ENCODE peak calls at places on chromosome 1, in five cellular contexts. U is breast epithelium, Q is tibial nerve, P is mammary epithelial cell, A is adipocyte. I is an unnamed sample. For H3K9me3, the result is how much of the 10 kb centered on the place peaks cover.

GRCh38 chr1:31811605-31812004 is 4.2 kb downstream of the SPOCD1 start:
- DNase-seq in U (no peak), Q (no peak), P (no peak), A (peak), I (no peak)

GRCh38 chr1:205042911-205043806 is at the start of gene CNTN2:
- DNase-seq in U (no peak), Q (no peak), P (no peak), A (peak), I (no peak)

GRCh38 chr1:100862591-100862990 is 32.1 kb downstream of the EXTL2 start:
- DNase-seq in U (no peak), Q (no peak), P (peak), A (peak), I (no peak)

GRCh38 chr1:168618351-168618750 is 41.9 kb downstream of the XCL1 start:
- DNase-seq in U (no peak), Q (no peak), P (no peak), A (no peak), I (no peak)

GRCh38 chr1:10815863-10816195 is 19.4 kb upstream of the CASZ1 start:
- DNase-seq in U (no peak), Q (no peak), P (no peak), A (no peak), I (no peak)

GRCh38 chr1:66384258-66384657 is 149.7 kb upstream of the SGIP1 start:
- DNase-seq in U (no peak), Q (no peak), P (no peak), A (no peak), I (no peak)

GRCh38 chr1:92087542-92087941 is 7.4 kb downstream of the BTBD8 start:
- DNase-seq in U (no peak), Q (no peak), P (no peak), A (peak), I (no peak)

GRCh38 chr1:157968503-157968902 is 24.9 kb upstream of the KIRREL1 start:
- DNase-seq in U (no peak), Q (no peak), P (peak), A (peak), I (no peak)

GRCh38 chr1:93516164-93516563 is 68.2 kb downstream of the FNBP1L start:
- DNase-seq in U (no peak), Q (no peak), P (peak), A (no peak), I (no peak)

GRCh38 chr1:41656088-41656487 is 171.6 kb upstream of the EDN2 start:
- DNase-seq in U (peak), Q (no peak), P (no peak), A (no peak), I (no peak)

GRCh38 chr1:184185346-184185745 is 133.8 kb downstream of the TSEN15 start:
- DNase-seq in U (no peak), Q (no peak), P (no peak), A (no peak), I (no peak)

GRCh38 chr1:165235158-165235776 is 121.2 kb downstream of the LMX1A start:
- DNase-seq in U (no peak), Q (no peak), P (no peak), A (no peak), I (no peak)

GRCh38 chr1:115807723-115808122 is 33.2 kb downstream of the NHLH2 start:
- DNase-seq in U (no peak), Q (no peak), P (peak), A (peak), I (no peak)

GRCh38 chr1:210217482-210217881 is 15.1 kb upstream of the SERTAD4 start:
- DNase-seq in U (no peak), Q (no peak), P (no peak), A (no peak), I (no peak)

GRCh38 chr1:220271706-220272046 is 577 bp downstream of the RAB3GAP2 start:
- DNase-seq in U (no peak), Q (no peak), P (no peak), A (peak), I (no peak)

GRCh38 chr1:240797050-240797449 is 185.1 kb upstream of the GREM2 start:
- DNase-seq in U (no peak), Q (no peak), P (no peak), A (no peak), I (no peak)

GRCh38 chr1:184755226-184756065 is 788 bp upstream of the EDEM3 start:
- DNase-seq in U (no peak), Q (no peak), P (no peak), A (no peak), I (peak)

GRCh38 chr1:1627842-1628655 is 3.9 kb upstream of the MMP23B start:
- DNase-seq in U (no peak), Q (no peak), P (no peak), A (no peak), I (no peak)

GRCh38 chr1:12544992-12545391 is 73.0 kb downstream of the DHRS3 start:
- DNase-seq in U (no peak), Q (no peak), P (no peak), A (no peak), I (no peak)

GRCh38 chr1:243713470-243714186 is 136.4 kb downstream of the AKT3 start:
- DNase-seq in U (no peak), Q (no peak), P (no peak), A (peak), I (no peak)

GRCh38 chr1:214471458-214471857 is 79.9 kb downstream of the PTPN14 start:
- DNase-seq in U (no peak), Q (no peak), P (peak), A (no peak), I (no peak)

GRCh38 chr1:51070640-51071039 is 31.4 kb upstream of the C1orf185 start:
- DNase-seq in U (no peak), Q (no peak), P (peak), A (peak), I (no peak)

GRCh38 chr1:41758904-41759548 is 159.7 kb downstream of the HIVEP3 start:
- DNase-seq in U (no peak), Q (no peak), P (peak), A (peak), I (no peak)

GRCh38 chr1:203153051-203153988 is 22.3 kb downstream of the MYBPH start:
- DNase-seq in U (no peak), Q (no peak), P (no peak), A (no peak), I (no peak)

GRCh38 chr1:4529579-4530445 is 124.6 kb upstream of the AJAP1 start:
- DNase-seq in U (no peak), Q (no peak), P (no peak), A (no peak), I (no peak)

GRCh38 chr1:72281637-72282270 is 585 bp downstream of the NEGR1 start:
- DNase-seq in U (no peak), Q (peak), P (no peak), A (no peak), I (no peak)

GRCh38 chr1:93980881-93981280 is 71.7 kb upstream of the GCLM start:
- DNase-seq in U (no peak), Q (no peak), P (no peak), A (peak), I (no peak)

GRCh38 chr1:19712928-19713327 is 48.3 kb downstream of the HTR6 start:
- DNase-seq in U (no peak), Q (no peak), P (no peak), A (no peak), I (no peak)

GRCh38 chr1:19720973-19721372 is 56.3 kb downstream of the HTR6 start:
- DNase-seq in U (no peak), Q (no peak), P (no peak), A (no peak), I (no peak)

GRCh38 chr1:19715334-19716203 is 50.9 kb downstream of the HTR6 start:
- DNase-seq in U (peak), Q (peak), P (peak), A (peak), I (peak)

GRCh38 chr1:19720174-19720573 is 55.5 kb downstream of the HTR6 start:
- DNase-seq in U (no peak), Q (no peak), P (no peak), A (no peak), I (no peak)

DNA sequence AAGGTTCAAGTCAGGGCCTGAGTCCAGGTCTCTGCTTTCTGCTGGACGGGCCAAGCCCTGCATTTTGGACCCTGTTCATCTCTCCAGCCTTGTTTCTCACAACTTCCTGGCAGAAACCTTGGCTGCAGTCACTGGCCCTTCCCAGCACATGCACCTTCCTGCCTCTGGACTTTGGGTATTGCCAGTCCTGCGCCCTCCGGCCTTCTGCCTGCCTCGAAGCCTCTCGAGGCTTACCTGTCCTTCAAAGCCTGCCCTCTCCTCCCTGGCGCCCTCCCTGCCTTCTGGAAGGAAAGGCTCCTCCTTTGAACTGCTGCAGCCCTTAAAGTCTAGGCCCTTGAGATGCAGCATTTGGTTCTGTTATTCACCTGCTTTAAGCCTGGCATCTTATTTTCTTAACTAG is 52.8 kb downstream of the HTR6 start:
- DNase-seq in U (no peak), Q (no peak), P (no peak), A (no peak), I (no peak)
- H3K9me3 ChIP-seq in U (under half), Q (under half), P (under half), A (under half), I (under half)

DNA sequence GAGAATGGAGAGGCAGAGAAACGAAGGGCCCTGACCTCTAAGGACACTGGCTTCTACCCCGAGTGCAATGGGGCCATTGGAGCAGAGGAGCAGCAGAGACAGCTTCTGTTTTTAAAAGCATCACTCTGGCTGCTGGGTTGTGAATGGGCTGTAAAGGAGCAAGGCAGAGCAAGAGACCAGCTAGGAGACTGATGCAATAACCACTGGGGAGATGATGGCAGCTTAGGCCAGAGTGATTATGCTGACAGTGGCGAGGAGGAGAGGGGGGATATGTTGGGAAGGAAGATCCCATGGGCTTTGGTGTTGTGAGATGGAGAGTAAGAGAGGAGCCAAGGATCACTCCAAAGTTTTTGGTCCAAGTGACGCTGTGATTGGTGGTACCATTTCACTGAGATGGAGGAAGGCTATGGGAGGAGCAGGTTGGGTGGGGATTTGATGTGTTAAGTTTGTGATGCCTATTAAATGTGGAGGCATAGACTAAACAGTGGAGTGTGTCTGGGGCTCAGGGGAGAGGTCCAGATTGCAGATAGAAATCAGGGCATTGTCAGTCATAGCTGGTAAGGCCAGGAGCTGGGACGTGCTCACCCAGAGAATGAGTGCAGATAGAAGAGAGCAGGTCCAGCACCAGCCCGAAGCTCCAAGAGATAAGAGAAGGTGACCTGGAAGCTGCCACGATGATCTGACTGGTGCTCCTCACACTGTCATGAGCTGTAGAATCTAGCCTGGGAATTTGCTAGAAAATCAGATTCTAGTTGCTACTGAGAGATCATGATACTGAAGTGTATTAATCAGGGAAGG is 11.0 kb downstream of the TRAF5 start:
- DNase-seq in U (no peak), Q (no peak), P (no peak), A (no peak), I (no peak)
- H3K4me3 ChIP-seq in U (no peak), Q (no peak), P (no peak), A (no peak), I (no peak)

GRCh38 chr1:207970329-207971038 is 59.6 kb upstream of the CD34 start:
- DNase-seq in U (no peak), Q (no peak), P (no peak), A (peak), I (no peak)

GRCh38 chr1:207966521-207966920 is 55.6 kb upstream of the CD34 start:
- DNase-seq in U (no peak), Q (no peak), P (no peak), A (no peak), I (no peak)

GRCh38 chr1:207969528-207969927 is 58.6 kb upstream of the CD34 start:
- DNase-seq in U (no peak), Q (no peak), P (no peak), A (no peak), I (no peak)

GRCh38 chr1:207967703-207968102 is 56.8 kb upstream of the CD34 start:
- DNase-seq in U (no peak), Q (no peak), P (no peak), A (no peak), I (no peak)

DNA sequence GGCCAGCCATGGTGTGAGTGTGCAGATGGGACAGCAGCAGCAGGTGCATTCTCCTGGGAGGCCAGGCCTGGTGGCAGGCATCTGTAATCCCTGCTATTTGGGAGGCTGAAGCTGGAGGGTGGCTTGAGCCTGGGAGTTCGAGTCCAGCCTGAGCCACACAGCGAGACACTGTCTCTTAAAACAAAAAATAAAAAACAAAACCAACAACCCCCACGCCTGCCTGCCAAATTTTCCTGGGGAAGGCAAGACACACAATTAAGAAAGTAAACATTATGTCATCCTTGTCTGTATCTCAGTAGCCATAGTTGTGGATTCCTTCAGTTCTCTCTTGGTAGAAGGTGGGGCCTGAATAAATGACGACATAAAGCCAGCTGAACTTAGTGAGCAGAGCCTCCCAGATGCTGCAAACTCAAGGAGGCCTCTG is 57.6 kb upstream of the CD34 start:
- DNase-seq in U (no peak), Q (no peak), P (no peak), A (peak), I (no peak)
- H3K9me3 ChIP-seq in U (under half), Q (under half), P (under half), A (under half), I (under half)

GRCh38 chr1:200909757-200910239 is 15.1 kb downstream of the INAVA start:
- DNase-seq in U (no peak), Q (no peak), P (no peak), A (no peak), I (no peak)

GRCh38 chr1:200907611-200908097 is 13.0 kb downstream of the INAVA start:
- DNase-seq in U (no peak), Q (no peak), P (no peak), A (no peak), I (no peak)

GRCh38 chr1:200906491-200906890 is 11.8 kb downstream of the INAVA start:
- DNase-seq in U (no peak), Q (no peak), P (no peak), A (no peak), I (no peak)

GRCh38 chr1:200909071-200909470 is 14.4 kb downstream of the INAVA start:
- DNase-seq in U (no peak), Q (no peak), P (no peak), A (no peak), I (no peak)

DNA sequence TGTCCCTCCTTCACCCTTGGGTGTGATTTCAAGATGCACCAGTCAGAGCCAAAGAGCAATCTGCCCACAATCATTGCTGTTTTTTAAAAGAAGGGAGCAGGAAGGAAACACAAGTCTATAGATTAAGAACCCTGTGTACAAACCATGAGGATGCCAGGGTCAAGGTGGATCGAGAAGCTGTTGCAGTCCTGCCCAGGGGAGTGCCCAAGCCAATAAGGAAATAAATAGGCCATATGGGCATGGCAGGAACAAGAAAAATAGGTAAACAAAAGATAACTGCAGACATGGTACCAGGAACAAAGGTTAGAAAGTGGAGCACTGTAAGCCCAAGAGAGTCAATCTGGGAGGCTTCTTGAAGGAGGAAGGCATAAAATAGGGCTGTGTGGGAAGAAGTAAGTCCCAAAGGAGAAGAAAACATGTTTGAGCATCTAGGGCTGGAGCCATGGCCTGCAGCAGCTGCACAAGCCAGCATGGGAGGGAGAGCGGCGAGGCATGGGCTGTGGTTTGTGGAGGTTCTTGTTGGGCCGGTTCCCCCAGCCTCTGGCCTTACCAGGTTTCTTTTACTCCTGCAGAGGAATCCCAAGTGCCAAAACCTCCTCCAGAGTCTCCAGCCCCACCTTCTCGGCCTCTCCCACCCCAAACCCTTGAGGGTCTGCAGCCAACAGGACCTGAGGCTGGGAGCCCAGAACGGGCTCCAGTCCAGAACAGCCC is 13.6 kb downstream of the INAVA start:
- DNase-seq in U (peak), Q (no peak), P (no peak), A (no peak), I (no peak)
- H3K4me3 ChIP-seq in U (no peak), Q (no peak), P (no peak), A (no peak), I (no peak)

DNA sequence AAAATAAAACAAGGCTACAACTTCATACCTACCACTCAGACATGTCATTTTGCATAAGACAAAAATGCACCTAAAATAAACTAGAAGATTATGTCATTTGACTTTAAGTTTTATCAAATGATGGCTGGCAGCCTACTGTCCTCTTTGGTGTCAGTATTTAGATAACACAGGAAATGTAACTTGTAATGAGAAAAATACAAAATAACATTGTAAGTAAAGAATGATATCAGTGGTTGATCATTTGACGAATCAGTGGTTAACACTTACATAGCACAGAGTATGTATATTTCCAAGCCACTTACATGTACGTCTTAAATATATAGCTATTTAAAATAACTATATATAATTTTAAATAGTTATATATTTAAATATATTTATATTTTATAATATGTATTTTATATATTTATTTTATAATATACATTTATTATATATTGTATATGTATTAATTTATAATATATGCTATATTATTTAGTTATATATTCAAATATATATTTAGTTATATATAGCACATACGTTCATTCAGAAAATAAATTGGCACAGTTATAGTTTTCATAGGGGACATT is 44.1 kb downstream of the ZNF678 start:
- DNase-seq in U (no peak), Q (no peak), P (no peak), A (no peak), I (no peak)
- H3K9me3 ChIP-seq in U (under half), Q (under half), P (under half), A (under half), I (under half)

GRCh38 chr1:197911857-197912696 is 5.1 kb upstream of the LHX9 start:
- DNase-seq in U (no peak), Q (no peak), P (no peak), A (no peak), I (no peak)
- H3K4me3 ChIP-seq in U (peak), Q (no peak), P (peak), A (peak), I (peak)

GRCh38 chr1:236200925-236201324 is 58.6 kb downstream of the GPR137B start:
- DNase-seq in U (no peak), Q (no peak), P (no peak), A (no peak), I (no peak)
- H3K9me3 ChIP-seq in U (under half), Q (half or more), P (under half), A (under half), I (under half)